ENCODE peak calls at places on chromosomes 3 and 15, in six cellular contexts. One of them, this sample, is unnamed.

GRCh38 chr15:68531794-68532193 is 47.0 kb upstream of the CORO2B start:
- DNase-seq in coronary artery: no peak
- DNase-seq in heart right ventricle: no peak
- DNase-seq in cardiac muscle cell: no peak
- DNase-seq in endothelial cell of umbilical vein: no peak
- DNase-seq in HCT116: no peak
- DNase-seq in this sample: no peak

GRCh38 chr3:18302517-18302916 is 122.6 kb downstream of the SATB1 start:
- DNase-seq in cardiac muscle cell: peak
- DNase-seq in endothelial cell of umbilical vein: no peak
- DNase-seq in coronary artery: no peak
- DNase-seq in HCT116: no peak
- DNase-seq in heart right ventricle: no peak
- DNase-seq in this sample: no peak

GRCh38 chr3:157574580-157574979 is 71.4 kb upstream of the VEPH1 start:
- DNase-seq in endothelial cell of umbilical vein: no peak
- DNase-seq in heart right ventricle: no peak
- DNase-seq in cardiac muscle cell: no peak
- DNase-seq in coronary artery: no peak
- DNase-seq in HCT116: no peak
- DNase-seq in this sample: no peak

GRCh38 chr3:152737021-152737908 is 97.7 kb upstream of the P2RY1 start:
- DNase-seq in coronary artery: no peak
- DNase-seq in cardiac muscle cell: peak
- DNase-seq in heart right ventricle: peak
- DNase-seq in endothelial cell of umbilical vein: no peak
- DNase-seq in HCT116: peak
- DNase-seq in this sample: peak

GRCh38 chr3:99330281-99330680 is 308.1 kb upstream of the COL8A1 start:
- DNase-seq in HCT116: no peak
- DNase-seq in endothelial cell of umbilical vein: peak
- DNase-seq in coronary artery: no peak
- DNase-seq in cardiac muscle cell: peak
- DNase-seq in heart right ventricle: no peak
- DNase-seq in this sample: peak

GRCh38 chr15:66936115-66936863 is 129.1 kb upstream of the SMAD3 start:
- DNase-seq in heart right ventricle: peak
- DNase-seq in cardiac muscle cell: peak
- DNase-seq in HCT116: no peak
- DNase-seq in coronary artery: peak
- DNase-seq in endothelial cell of umbilical vein: no peak
- DNase-seq in this sample: no peak

GRCh38 chr15:66138096-66138783 is 115.3 kb downstream of the MEGF11 start:
- DNase-seq in endothelial cell of umbilical vein: no peak
- DNase-seq in HCT116: no peak
- DNase-seq in heart right ventricle: peak
- DNase-seq in coronary artery: no peak
- DNase-seq in cardiac muscle cell: peak
- DNase-seq in this sample: no peak

GRCh38 chr3:197151562-197151961 is 121.9 kb upstream of the MELTF start:
- DNase-seq in coronary artery: no peak
- DNase-seq in HCT116: no peak
- DNase-seq in endothelial cell of umbilical vein: no peak
- DNase-seq in cardiac muscle cell: peak
- DNase-seq in heart right ventricle: peak
- DNase-seq in this sample: peak

GRCh38 chr15:58980351-58980939 is 7.0 kb upstream of the RNF111 start:
- DNase-seq in HCT116: peak
- DNase-seq in coronary artery: no peak
- DNase-seq in cardiac muscle cell: peak
- DNase-seq in heart right ventricle: no peak
- DNase-seq in endothelial cell of umbilical vein: peak
- DNase-seq in this sample: peak

GRCh38 chr15:24761704-24762302 is 86.2 kb downstream of the NPAP1 start:
- DNase-seq in cardiac muscle cell: peak
- DNase-seq in heart right ventricle: no peak
- DNase-seq in coronary artery: no peak
- DNase-seq in endothelial cell of umbilical vein: peak
- DNase-seq in HCT116: no peak
- DNase-seq in this sample: no peak

GRCh38 chr15:40087991-40088928 is 20.4 kb downstream of the BMF start:
- DNase-seq in HCT116: no peak
- DNase-seq in endothelial cell of umbilical vein: no peak
- DNase-seq in cardiac muscle cell: no peak
- DNase-seq in coronary artery: peak
- DNase-seq in heart right ventricle: no peak
- DNase-seq in this sample: no peak

GRCh38 chr3:8891774-8892173 is 71.5 kb downstream of the RAD18 start:
- DNase-seq in endothelial cell of umbilical vein: no peak
- DNase-seq in cardiac muscle cell: no peak
- DNase-seq in coronary artery: no peak
- DNase-seq in heart right ventricle: no peak
- DNase-seq in HCT116: no peak
- DNase-seq in this sample: no peak

GRCh38 chr3:195178124-195178910 is 92.6 kb downstream of the XXYLT1 start:
- DNase-seq in coronary artery: no peak
- DNase-seq in endothelial cell of umbilical vein: peak
- DNase-seq in heart right ventricle: peak
- DNase-seq in cardiac muscle cell: no peak
- DNase-seq in HCT116: no peak
- DNase-seq in this sample: no peak

GRCh38 chr3:85254738-85255137 is 295.9 kb downstream of the CADM2 start:
- DNase-seq in endothelial cell of umbilical vein: no peak
- DNase-seq in heart right ventricle: no peak
- DNase-seq in HCT116: no peak
- DNase-seq in cardiac muscle cell: no peak
- DNase-seq in coronary artery: no peak
- DNase-seq in this sample: no peak

GRCh38 chr3:41419809-41420208 is 220.5 kb downstream of the CTNNB1 start:
- DNase-seq in endothelial cell of umbilical vein: no peak
- DNase-seq in HCT116: no peak
- DNase-seq in coronary artery: no peak
- DNase-seq in heart right ventricle: no peak
- DNase-seq in cardiac muscle cell: no peak
- DNase-seq in this sample: no peak

GRCh38 chr15:72420580-72420979 is 22.5 kb downstream of the TMEM202 start:
- DNase-seq in HCT116: no peak
- DNase-seq in endothelial cell of umbilical vein: no peak
- DNase-seq in coronary artery: no peak
- DNase-seq in cardiac muscle cell: no peak
- DNase-seq in heart right ventricle: no peak
- DNase-seq in this sample: no peak

GRCh38 chr3:57281710-57282109 is 10.8 kb downstream of the ASB14 start:
- DNase-seq in endothelial cell of umbilical vein: no peak
- DNase-seq in cardiac muscle cell: peak
- DNase-seq in heart right ventricle: no peak
- DNase-seq in coronary artery: no peak
- DNase-seq in HCT116: no peak
- DNase-seq in this sample: no peak

GRCh38 chr3:1942751-1943150 is 155.9 kb upstream of the CNTN4 start:
- DNase-seq in coronary artery: no peak
- DNase-seq in endothelial cell of umbilical vein: peak
- DNase-seq in heart right ventricle: no peak
- DNase-seq in HCT116: no peak
- DNase-seq in cardiac muscle cell: no peak
- DNase-seq in this sample: no peak

GRCh38 chr3:151316267-151316991 is at the start of gene GPR87:
- DNase-seq in cardiac muscle cell: no peak
- DNase-seq in coronary artery: no peak
- DNase-seq in HCT116: peak
- DNase-seq in heart right ventricle: no peak
- DNase-seq in endothelial cell of umbilical vein: no peak
- DNase-seq in this sample: no peak

GRCh38 chr3:81436182-81436581 is 325.3 kb downstream of the GBE1 start:
- DNase-seq in heart right ventricle: no peak
- DNase-seq in endothelial cell of umbilical vein: no peak
- DNase-seq in cardiac muscle cell: no peak
- DNase-seq in HCT116: no peak
- DNase-seq in coronary artery: no peak
- DNase-seq in this sample: no peak

GRCh38 chr3:139113766-139114165 is 69.1 kb upstream of the PRR23C start:
- DNase-seq in endothelial cell of umbilical vein: no peak
- DNase-seq in HCT116: no peak
- DNase-seq in cardiac muscle cell: no peak
- DNase-seq in heart right ventricle: no peak
- DNase-seq in coronary artery: peak
- DNase-seq in this sample: no peak

GRCh38 chr3:13424865-13425605 is 4.9 kb upstream of the NUP210 start:
- DNase-seq in heart right ventricle: no peak
- DNase-seq in HCT116: no peak
- DNase-seq in cardiac muscle cell: no peak
- DNase-seq in endothelial cell of umbilical vein: no peak
- DNase-seq in coronary artery: no peak
- DNase-seq in this sample: no peak

GRCh38 chr3:124409650-124410275 is 320.5 kb upstream of the UMPS start:
- DNase-seq in heart right ventricle: no peak
- DNase-seq in coronary artery: no peak
- DNase-seq in endothelial cell of umbilical vein: peak
- DNase-seq in HCT116: no peak
- DNase-seq in cardiac muscle cell: peak
- DNase-seq in this sample: peak

GRCh38 chr3:195114026-195114425 is 156.9 kb downstream of the XXYLT1 start:
- DNase-seq in heart right ventricle: no peak
- DNase-seq in HCT116: no peak
- DNase-seq in endothelial cell of umbilical vein: no peak
- DNase-seq in coronary artery: no peak
- DNase-seq in cardiac muscle cell: no peak
- DNase-seq in this sample: no peak

GRCh38 chr3:119899178-119899511 is 117.2 kb downstream of the NR1I2 start:
- DNase-seq in heart right ventricle: no peak
- DNase-seq in coronary artery: no peak
- DNase-seq in endothelial cell of umbilical vein: no peak
- DNase-seq in HCT116: no peak
- DNase-seq in cardiac muscle cell: no peak
- DNase-seq in this sample: no peak

GRCh38 chr15:75723847-75724660 is 11.4 kb upstream of the CSPG4 start:
- DNase-seq in heart right ventricle: peak
- DNase-seq in endothelial cell of umbilical vein: peak
- DNase-seq in HCT116: no peak
- DNase-seq in coronary artery: peak
- DNase-seq in cardiac muscle cell: peak
- DNase-seq in this sample: peak

GRCh38 chr3:12708584-12709192 is 44.8 kb upstream of the RAF1 start:
- DNase-seq in cardiac muscle cell: peak
- DNase-seq in HCT116: no peak
- DNase-seq in coronary artery: peak
- DNase-seq in endothelial cell of umbilical vein: no peak
- DNase-seq in heart right ventricle: peak
- DNase-seq in this sample: peak

GRCh38 chr15:83365370-83365938 is 81.0 kb upstream of the BNC1 start:
- DNase-seq in endothelial cell of umbilical vein: peak
- DNase-seq in heart right ventricle: peak
- DNase-seq in HCT116: peak
- DNase-seq in coronary artery: no peak
- DNase-seq in cardiac muscle cell: peak
- DNase-seq in this sample: no peak

GRCh38 chr3:152346740-152347139 is 78.0 kb downstream of the MBNL1 start:
- DNase-seq in cardiac muscle cell: no peak
- DNase-seq in HCT116: no peak
- DNase-seq in coronary artery: no peak
- DNase-seq in endothelial cell of umbilical vein: no peak
- DNase-seq in heart right ventricle: no peak
- DNase-seq in this sample: no peak

GRCh38 chr3:73431136-73431933 is 193.4 kb downstream of the PDZRN3 start:
- DNase-seq in endothelial cell of umbilical vein: no peak
- DNase-seq in coronary artery: no peak
- DNase-seq in cardiac muscle cell: no peak
- DNase-seq in HCT116: no peak
- DNase-seq in heart right ventricle: no peak
- DNase-seq in this sample: no peak
- H3K4me3 ChIP-seq in endothelial cell of umbilical vein: no peak
- H3K4me3 ChIP-seq in coronary artery: no peak
- H3K4me3 ChIP-seq in cardiac muscle cell: no peak
- H3K4me3 ChIP-seq in HCT116: no peak
- H3K4me3 ChIP-seq in heart right ventricle: no peak
- H3K4me3 ChIP-seq in this sample: no peak

GRCh38 chr15:35293353-35294130 is 208.4 kb upstream of the NANOGP8 start:
- DNase-seq in coronary artery: no peak
- DNase-seq in HCT116: peak
- DNase-seq in heart right ventricle: no peak
- DNase-seq in cardiac muscle cell: peak
- DNase-seq in endothelial cell of umbilical vein: peak
- DNase-seq in this sample: peak
- TF ChIP-seq CTCF in coronary artery: no peak
- TF ChIP-seq CTCF in HCT116: peak
- TF ChIP-seq CTCF in heart right ventricle: no peak
- TF ChIP-seq CTCF in cardiac muscle cell: peak
- TF ChIP-seq CTCF in endothelial cell of umbilical vein: peak
- TF ChIP-seq CTCF in this sample: peak

DNA sequence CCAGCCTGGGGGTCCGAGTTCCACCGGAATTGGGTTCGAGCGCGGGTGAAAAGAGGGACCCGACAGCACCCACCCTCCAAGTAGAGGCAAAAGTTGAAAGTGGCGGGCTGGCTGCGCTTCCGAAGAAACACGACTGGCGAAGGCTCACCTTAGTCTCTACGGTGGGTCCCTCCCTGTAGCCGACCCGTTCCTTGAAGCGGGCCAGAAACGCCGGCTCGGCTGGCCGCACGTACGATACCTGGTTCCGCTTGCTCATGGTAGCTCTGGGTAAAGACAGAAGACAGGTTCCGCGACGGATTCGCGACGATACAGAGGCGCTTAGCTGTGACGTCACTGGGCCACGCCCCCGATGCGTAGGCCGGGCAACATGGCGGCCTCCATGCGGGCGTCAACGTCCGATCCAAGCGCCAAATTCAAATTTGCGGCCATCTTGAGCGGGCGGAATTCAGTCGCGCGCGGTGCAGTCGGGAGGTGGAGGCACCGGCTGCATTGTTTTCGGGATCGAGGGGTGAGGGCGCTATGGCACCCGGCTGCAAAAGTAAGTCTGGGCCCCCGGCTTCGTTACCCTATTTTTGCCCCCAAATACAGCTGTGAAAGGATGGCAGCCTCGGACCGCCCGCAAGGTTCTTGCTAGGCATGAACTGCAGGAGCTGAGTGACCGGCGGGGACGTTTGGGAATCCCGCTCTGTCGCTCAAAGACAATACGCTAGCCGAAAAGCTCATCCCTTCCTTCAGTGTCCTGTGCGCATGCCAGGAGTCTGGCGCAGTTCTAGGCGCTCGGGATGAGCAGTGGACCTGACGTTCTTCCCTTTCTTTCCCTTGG is at the start of the genes KIAA1143 and KIF15:
- DNase-seq in heart right ventricle: peak
- DNase-seq in HCT116: peak
- DNase-seq in coronary artery: peak
- DNase-seq in endothelial cell of umbilical vein: peak
- DNase-seq in cardiac muscle cell: peak
- DNase-seq in this sample: peak
- H3K4me3 ChIP-seq in heart right ventricle: peak
- H3K4me3 ChIP-seq in HCT116: peak
- H3K4me3 ChIP-seq in coronary artery: peak
- H3K4me3 ChIP-seq in endothelial cell of umbilical vein: peak
- H3K4me3 ChIP-seq in cardiac muscle cell: peak
- H3K4me3 ChIP-seq in this sample: peak

DNA sequence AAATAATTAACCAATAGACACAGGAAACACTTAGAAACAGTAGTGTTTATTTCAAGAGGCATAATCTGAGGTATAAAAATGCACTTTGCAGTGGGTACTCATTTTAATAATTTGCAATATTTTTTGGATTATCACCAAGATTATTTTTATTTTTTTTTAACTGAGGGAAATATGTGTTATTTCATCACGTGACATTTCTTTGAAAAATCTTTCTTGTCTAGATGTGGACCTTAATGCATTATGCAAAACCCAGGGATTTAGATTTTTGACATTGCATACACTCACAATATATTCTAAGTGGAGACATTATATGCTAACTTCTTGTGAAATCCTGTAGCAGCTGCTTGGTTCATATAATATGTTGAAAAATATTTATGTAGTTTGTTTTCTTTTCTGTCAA is 260.4 kb upstream of the MEIS2 start:
- DNase-seq in coronary artery: no peak
- DNase-seq in endothelial cell of umbilical vein: no peak
- DNase-seq in cardiac muscle cell: no peak
- DNase-seq in heart right ventricle: no peak
- DNase-seq in HCT116: no peak
- DNase-seq in this sample: no peak
- TF ChIP-seq CTCF in coronary artery: no peak
- TF ChIP-seq CTCF in endothelial cell of umbilical vein: no peak
- TF ChIP-seq CTCF in cardiac muscle cell: no peak
- TF ChIP-seq CTCF in heart right ventricle: no peak
- TF ChIP-seq CTCF in HCT116: no peak
- TF ChIP-seq CTCF in this sample: no peak

This sample was measured in astrocyte of the cerebellum.